ENCODE peak calls at places on chromosomes 6 and 20, in six cellular contexts. B, P, H, C, K and Y are unnamed samples.

GRCh38 chr6:129672883-129673631 is 36.9 kb downstream of the ARHGAP18 start:
- DNase-seq in B (no peak), P (peak), H (peak), C (no peak), K (peak), Y (no peak)

GRCh38 chr20:33817411-33817810 is 6.3 kb downstream of the CHMP4B start:
- DNase-seq in B (no peak), P (no peak), H (no peak), C (no peak), K (no peak), Y (no peak)

GRCh38 chr6:83546636-83547035 is 34.3 kb downstream of the PRSS35 start:
- DNase-seq in B (no peak), P (no peak), H (peak), C (no peak), K (no peak), Y (peak)

GRCh38 chr20:54479138-54479906 is 3.9 kb downstream of the DOK5 start:
- DNase-seq in B (no peak), P (no peak), H (peak), C (no peak), K (no peak), Y (peak)

GRCh38 chr6:3015144-3015543 is 15.4 kb downstream of the NQO2 start:
- DNase-seq in B (no peak), P (no peak), H (no peak), C (no peak), K (no peak), Y (no peak)

GRCh38 chr20:63253438-63254236 is 626 bp downstream of the NKAIN4 start:
- DNase-seq in B (no peak), P (no peak), H (no peak), C (no peak), K (no peak), Y (no peak)

GRCh38 chr6:131286469-131287040 is 151.3 kb downstream of the AKAP7 start:
- DNase-seq in B (no peak), P (no peak), H (no peak), C (no peak), K (no peak), Y (no peak)

GRCh38 chr6:88616380-88616779 is 347.0 kb downstream of the RNGTT start:
- DNase-seq in B (no peak), P (no peak), H (no peak), C (no peak), K (no peak), Y (no peak)

GRCh38 chr6:144351741-144352140 is 66.6 kb downstream of the UTRN start:
- DNase-seq in B (no peak), P (no peak), H (peak), C (no peak), K (no peak), Y (no peak)

GRCh38 chr6:52788478-52788877 is 15.1 kb downstream of the GSTA1 start:
- DNase-seq in B (no peak), P (peak), H (peak), C (no peak), K (no peak), Y (no peak)

GRCh38 chr6:54427396-54427910 is 119.2 kb downstream of the TINAG start:
- DNase-seq in B (no peak), P (no peak), H (peak), C (no peak), K (peak), Y (no peak)

GRCh38 chr20:56925696-56926101 is 296.6 kb downstream of the TFAP2C start:
- DNase-seq in B (no peak), P (no peak), H (no peak), C (no peak), K (no peak), Y (no peak)

GRCh38 chr20:10659651-10660601 is 13.9 kb downstream of the JAG1 start:
- DNase-seq in B (no peak), P (no peak), H (no peak), C (peak), K (no peak), Y (no peak)

GRCh38 chr20:5569021-5569420 is 181.2 kb upstream of the SHLD1 start:
- DNase-seq in B (no peak), P (peak), H (peak), C (no peak), K (peak), Y (peak)

GRCh38 chr6:158938811-158939254 is 61.2 kb downstream of the RSPH3 start:
- DNase-seq in B (no peak), P (no peak), H (no peak), C (no peak), K (peak), Y (peak)

GRCh38 chr20:13960525-13960924 is 29.9 kb downstream of the SEL1L2 start:
- DNase-seq in B (no peak), P (no peak), H (no peak), C (no peak), K (no peak), Y (no peak)

GRCh38 chr20:20441259-20441658 is 73.4 kb downstream of the INSM1 start:
- DNase-seq in B (no peak), P (no peak), H (no peak), C (no peak), K (no peak), Y (no peak)

GRCh38 chr20:62849431-62849830 is 12.2 kb downstream of the TCFL5 start:
- DNase-seq in B (no peak), P (no peak), H (no peak), C (no peak), K (no peak), Y (no peak)

GRCh38 chr6:56693246-56693607 is 50.5 kb upstream of the DST start:
- DNase-seq in B (no peak), P (peak), H (peak), C (no peak), K (peak), Y (peak)

GRCh38 chr6:78942451-78942850 is 75.1 kb downstream of the IRAK1BP1 start:
- DNase-seq in B (no peak), P (peak), H (peak), C (no peak), K (peak), Y (no peak)

GRCh38 chr6:23218751-23219150 is 649.4 kb downstream of the HDGFL1 start:
- DNase-seq in B (no peak), P (no peak), H (no peak), C (no peak), K (no peak), Y (no peak)

GRCh38 chr20:59751075-59751711 is 146.9 kb downstream of the PHACTR3 start:
- DNase-seq in B (peak), P (peak), H (peak), C (no peak), K (peak), Y (peak)
- TF ChIP-seq CTCF in B (peak), P (peak), H (peak), C (peak), K (peak), Y (peak)

DNA sequence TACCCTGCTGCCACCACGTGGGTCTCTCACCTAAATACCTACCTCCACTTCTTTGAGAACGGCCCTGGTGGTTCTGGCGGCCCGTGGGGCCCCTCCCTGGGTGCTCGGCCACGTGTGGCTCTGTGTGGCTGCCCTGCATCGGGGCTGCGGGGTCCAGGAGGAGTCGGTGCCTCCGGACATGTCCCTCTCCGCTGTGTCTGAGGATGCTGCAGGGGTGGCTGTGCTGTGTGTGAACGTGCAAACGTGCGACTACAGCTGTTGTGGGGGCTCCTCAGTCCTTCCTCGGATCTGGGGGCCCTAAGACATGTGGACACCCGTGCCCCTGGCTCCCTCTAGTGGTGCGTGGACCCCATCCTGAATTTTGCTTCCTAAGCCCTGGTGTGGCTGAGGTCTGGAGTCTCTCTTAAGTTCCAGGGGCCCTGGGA is 691.8 kb downstream of the QKI start:
- DNase-seq in B (no peak), P (peak), H (peak), C (no peak), K (peak), Y (peak)
- TF ChIP-seq CTCF in B (peak), P (peak), H (no peak), C (no peak), K (peak), Y (no peak)

GRCh38 chr6:97176468-97176867 is 106.5 kb downstream of the MMS22L start:
- DNase-seq in B (no peak), P (no peak), H (peak), C (no peak), K (no peak), Y (no peak)

GRCh38 chr6:97174471-97174870 is 108.5 kb downstream of the MMS22L start:
- DNase-seq in B (no peak), P (no peak), H (no peak), C (no peak), K (no peak), Y (no peak)

GRCh38 chr6:97175806-97176205 is 107.2 kb downstream of the MMS22L start:
- DNase-seq in B (no peak), P (no peak), H (peak), C (no peak), K (no peak), Y (no peak)

DNA sequence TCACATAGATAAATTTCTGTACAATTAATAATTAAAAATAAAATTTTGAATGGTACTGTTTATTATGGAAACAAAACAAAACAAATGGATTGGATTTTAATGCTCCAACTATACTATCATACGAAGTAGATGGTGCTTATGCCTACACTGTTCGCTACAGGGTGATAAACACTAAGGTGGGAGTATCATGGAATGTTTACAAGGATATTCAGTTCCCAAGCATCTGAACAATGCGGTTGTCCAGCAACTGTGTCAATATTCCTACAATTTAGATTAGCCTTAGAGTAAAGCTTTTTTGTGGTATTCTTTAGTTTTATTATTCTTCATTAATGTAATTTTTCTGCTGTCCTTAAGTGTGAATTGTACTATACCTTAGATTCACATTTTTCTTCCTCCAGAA is 105.1 kb downstream of the MMS22L start:
- DNase-seq in B (no peak), P (peak), H (peak), C (no peak), K (no peak), Y (no peak)
- TF ChIP-seq CTCF in B (no peak), P (no peak), H (no peak), C (no peak), K (no peak), Y (no peak)

GRCh38 chr6:36702656-36703055 is 5.0 kb downstream of the RAB44 start:
- DNase-seq in B (no peak), P (no peak), H (no peak), C (no peak), K (no peak), Y (no peak)

GRCh38 chr6:36703081-36703606 is 5.5 kb downstream of the RAB44 start:
- DNase-seq in B (no peak), P (no peak), H (no peak), C (no peak), K (no peak), Y (no peak)

GRCh38 chr6:36700812-36701211 is 3.2 kb downstream of the RAB44 start:
- DNase-seq in B (no peak), P (no peak), H (no peak), C (no peak), K (no peak), Y (no peak)

GRCh38 chr6:36700071-36700811 is 2.6 kb downstream of the RAB44 start:
- DNase-seq in B (no peak), P (no peak), H (no peak), C (peak), K (no peak), Y (no peak)

GRCh38 chr6:36701401-36701991 is 3.9 kb downstream of the RAB44 start:
- DNase-seq in B (no peak), P (no peak), H (no peak), C (no peak), K (no peak), Y (peak)
- TF ChIP-seq CTCF in B (peak), P (no peak), H (no peak), C (no peak), K (no peak), Y (peak)

GRCh38 chr6:34994693-34995092 is 105.6 kb downstream of the ANKS1A start:
- DNase-seq in B (no peak), P (no peak), H (no peak), C (no peak), K (no peak), Y (no peak)
- TF ChIP-seq CTCF in B (no peak), P (no peak), H (no peak), C (no peak), K (no peak), Y (no peak)

DNA sequence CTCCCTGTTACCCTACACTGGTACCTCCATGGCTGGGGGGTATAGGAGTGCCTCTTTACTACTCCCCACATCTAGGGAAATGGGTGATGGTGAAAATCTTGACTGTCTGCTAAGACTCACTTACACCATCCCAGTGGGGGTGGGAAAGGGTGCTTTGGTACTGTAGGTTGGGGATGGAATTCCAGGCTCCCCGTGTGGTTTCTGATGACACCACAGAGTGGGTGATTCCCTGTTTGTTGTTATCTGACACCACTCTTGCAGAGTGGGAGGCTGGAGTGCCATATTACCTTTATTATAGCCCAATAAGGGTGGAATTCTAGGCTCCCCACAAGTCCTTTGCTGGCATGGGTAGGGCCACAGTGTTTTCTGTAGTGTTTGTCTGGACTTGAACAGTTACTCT is 264.6 kb upstream of the MAN1A1 start:
- DNase-seq in B (no peak), P (no peak), H (no peak), C (no peak), K (no peak), Y (no peak)
- TF ChIP-seq CTCF in B (no peak), P (no peak), H (no peak), C (no peak), K (no peak), Y (no peak)

GRCh38 chr20:17682103-17682888 is at the start of gene RRBP1:
- DNase-seq in B (peak), P (peak), H (peak), C (peak), K (peak), Y (peak)
- TF ChIP-seq CTCF in B (peak), P (peak), H (peak), C (peak), K (peak), Y (no peak)

GRCh38 chr6:32623693-32624092 is 13.5 kb upstream of the HLA-DQA1 start:
- DNase-seq in B (no peak), P (no peak), H (no peak), C (no peak), K (no peak), Y (no peak)

GRCh38 chr6:32625137-32625536 is 12.1 kb upstream of the HLA-DQA1 start:
- DNase-seq in B (no peak), P (no peak), H (no peak), C (no peak), K (no peak), Y (no peak)

GRCh38 chr6:32621372-32621771 is 15.8 kb upstream of the HLA-DQA1 start:
- DNase-seq in B (no peak), P (no peak), H (no peak), C (no peak), K (no peak), Y (no peak)

GRCh38 chr6:32624565-32624964 is 12.6 kb upstream of the HLA-DQA1 start:
- DNase-seq in B (no peak), P (no peak), H (no peak), C (no peak), K (no peak), Y (no peak)

GRCh38 chr6:32622545-32623401 is 14.4 kb upstream of the HLA-DQA1 start:
- DNase-seq in B (peak), P (peak), H (peak), C (no peak), K (peak), Y (peak)
- TF ChIP-seq CTCF in B (peak), P (peak), H (no peak), C (no peak), K (no peak), Y (no peak)